ENCODE peak calls at places on chromosomes 11 and 22, in ten cellular contexts. E, U, O, C, P, J, V, F, N and G are unnamed samples.

GRCh38 chr11:121889931-121890330 is 226.1 kb downstream of the BLID start:
- DNase-seq in E (no peak), U (no peak), O (no peak), C (no peak), P (no peak), J (no peak), V (no peak), F (peak; percentile 80), N (peak; percentile 42), G (peak; percentile 56)

GRCh38 chr11:76233936-76234703 is 27.8 kb upstream of the WNT11 start:
- DNase-seq in E (peak; percentile 67), U (peak; percentile 11), O (peak; percentile 26), C (peak; percentile 87), P (peak; percentile 91), J (peak; percentile 41), V (no peak), F (peak; percentile 44), N (peak; percentile 63), G (no peak)

GRCh38 chr22:30000566-30000965 is 79.7 kb upstream of the HORMAD2 start:
- DNase-seq in E (no peak), U (no peak), O (peak; percentile 35), C (no peak), P (no peak), J (no peak), V (no peak), F (peak; percentile 83), N (no peak), G (no peak)

GRCh38 chr11:119422505-119423416 is at the start of gene THY1:
- DNase-seq in E (peak; percentile 38), U (no peak), O (peak; percentile 14), C (no peak), P (no peak), J (no peak), V (no peak), F (peak; percentile 67), N (no peak), G (no peak)

GRCh38 chr11:75668508-75669297 is at the start of gene MAP6:
- DNase-seq in E (peak; percentile 24), U (no peak), O (no peak), C (no peak), P (no peak), J (no peak), V (peak; percentile 39), F (peak; percentile 11), N (no peak), G (no peak)

GRCh38 chr11:35318977-35319925 is 100.1 kb downstream of the SLC1A2 start:
- DNase-seq in E (no peak), U (no peak), O (no peak), C (no peak), P (no peak), J (no peak), V (no peak), F (peak; percentile 76), N (no peak), G (no peak)

GRCh38 chr11:126999366-126999765 is 1.2 kb downstream of the KIRREL3 start:
- DNase-seq in E (no peak), U (no peak), O (no peak), C (no peak), P (no peak), J (no peak), V (no peak), F (no peak), N (peak; percentile 5), G (no peak)

GRCh38 chr22:39223091-39223710 is 21.6 kb downstream of the PDGFB start:
- DNase-seq in E (no peak), U (no peak), O (no peak), C (peak; percentile 54), P (no peak), J (no peak), V (no peak), F (no peak), N (no peak), G (no peak)

GRCh38 chr11:65524747-65525658 is at the start of gene SCYL1:
- DNase-seq in E (peak; percentile 86), U (no peak), O (peak; percentile 74), C (peak; percentile 95), P (peak; percentile 89), J (peak; percentile 74), V (peak; percentile 82), F (peak; percentile 71), N (no peak), G (no peak)

GRCh38 chr11:1479678-1480118 is 6.9 kb downstream of the MOB2 start:
- DNase-seq in E (no peak), U (no peak), O (no peak), C (no peak), P (peak; percentile 62), J (no peak), V (no peak), F (no peak), N (no peak), G (no peak)

GRCh38 chr22:44192098-44192810 is 11.5 kb downstream of the PARVG start:
- DNase-seq in E (peak; percentile 37), U (no peak), O (no peak), C (peak; percentile 73), P (peak; percentile 59), J (no peak), V (no peak), F (no peak), N (peak; percentile 64), G (no peak)

GRCh38 chr11:120511116-120511803 is at the start of gene GRIK4:
- DNase-seq in E (peak; percentile 91), U (peak; percentile 18), O (peak; percentile 74), C (peak; percentile 93), P (peak; percentile 82), J (peak; percentile 66), V (peak; percentile 63), F (peak; percentile 50), N (peak; percentile 56), G (peak; percentile 5)

GRCh38 chr22:39477542-39477941 is 20.7 kb downstream of the MGAT3 start:
- DNase-seq in E (no peak), U (no peak), O (no peak), C (no peak), P (no peak), J (no peak), V (no peak), F (no peak), N (no peak), G (no peak)

GRCh38 chr22:40718250-40719204 is 39.2 kb downstream of the MCHR1 start:
- DNase-seq in E (no peak), U (no peak), O (no peak), C (no peak), P (no peak), J (no peak), V (no peak), F (no peak), N (no peak), G (no peak)

GRCh38 chr22:49215840-49216239 is 611.8 kb downstream of the BRD1 start:
- DNase-seq in E (no peak), U (no peak), O (no peak), C (no peak), P (peak; percentile 16), J (no peak), V (no peak), F (no peak), N (no peak), G (no peak)

GRCh38 chr11:130514316-130514715 is 65.9 kb downstream of the ADAMTS15 start:
- DNase-seq in E (no peak), U (no peak), O (no peak), C (no peak), P (no peak), J (no peak), V (no peak), F (peak; percentile 68), N (no peak), G (no peak)

GRCh38 chr11:3954448-3955298 is 99.2 kb downstream of the STIM1 start:
- DNase-seq in E (no peak), U (no peak), O (peak; percentile 39), C (no peak), P (no peak), J (no peak), V (no peak), F (peak; percentile 76), N (peak; percentile 74), G (peak; percentile 86)
- H3K4me1 ChIP-seq in E (peaks cover 9% of the 10 kb centered on the region), U (peaks cover 13% of the 10 kb centered on the region), O (peaks cover 13% of the 10 kb centered on the region), C (no peaks in the 10 kb centered on the region), P (peaks cover 32% of the 10 kb centered on the region), J (no peaks in the 10 kb centered on the region), V (no peaks in the 10 kb centered on the region), F (peaks cover 7% of the 10 kb centered on the region), N (peaks cover 22% of the 10 kb centered on the region), G (peaks cover 31% of the 10 kb centered on the region)

GRCh38 chr11:73200256-73200655 is 17.8 kb upstream of the P2RY2 start:
- DNase-seq in E (no peak), U (no peak), O (peak; percentile 63), C (no peak), P (peak; percentile 53), J (no peak), V (no peak), F (no peak), N (peak; percentile 99), G (no peak)
- H3K4me1 ChIP-seq in E (no peaks in the 10 kb centered on the region), U (peaks cover 5% of the 10 kb centered on the region), O (no peaks in the 10 kb centered on the region), C (no peaks in the 10 kb centered on the region), P (no peaks in the 10 kb centered on the region), J (no peaks in the 10 kb centered on the region), V (no peaks in the 10 kb centered on the region), F (no peaks in the 10 kb centered on the region), N (peaks cover 90% of the 10 kb centered on the region), G (peaks cover 15% of the 10 kb centered on the region)

GRCh38 chr11:34084637-34085036 is 20.8 kb upstream of the NAT10 start:
- DNase-seq in E (no peak), U (no peak), O (no peak), C (no peak), P (no peak), J (no peak), V (no peak), F (no peak), N (no peak), G (no peak)

GRCh38 chr11:34091825-34092224 is 13.6 kb upstream of the NAT10 start:
- DNase-seq in E (no peak), U (no peak), O (no peak), C (no peak), P (no peak), J (no peak), V (no peak), F (no peak), N (no peak), G (no peak)

DNA sequence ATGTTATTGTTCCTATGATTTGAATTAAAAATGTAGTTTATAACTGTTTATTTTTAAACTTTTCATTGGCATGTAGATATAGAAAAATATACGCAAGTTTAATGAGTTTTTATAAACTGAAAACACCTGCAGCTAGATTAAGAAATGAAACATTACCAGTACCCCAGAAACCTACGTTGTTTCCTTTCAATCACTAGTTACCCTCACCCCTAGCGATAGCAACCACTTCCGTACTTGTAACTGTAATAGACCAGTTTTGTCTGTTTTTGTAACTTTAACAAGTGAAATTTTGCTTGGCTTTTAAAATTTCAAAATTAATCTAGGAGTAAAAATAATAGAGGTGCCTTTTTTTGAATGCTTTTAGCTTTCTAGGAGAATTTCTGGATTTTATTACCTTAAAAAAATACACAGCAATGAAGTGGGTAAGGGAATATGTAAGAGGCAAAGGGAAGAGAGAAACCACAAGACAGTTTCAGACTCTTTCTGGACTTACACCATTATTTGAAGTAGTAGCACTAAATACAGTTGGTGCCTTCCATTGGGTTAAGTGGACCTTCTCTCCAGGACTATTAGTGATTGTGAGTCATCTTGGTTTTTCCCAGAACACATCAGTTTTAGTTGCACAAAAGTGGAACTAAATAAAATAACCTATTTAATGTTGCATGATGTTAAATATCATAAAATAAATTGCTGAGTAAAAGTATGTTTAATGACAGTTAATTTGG is 18.7 kb upstream of the NAT10 start:
- DNase-seq in E (no peak), U (no peak), O (peak; percentile 62), C (no peak), P (no peak), J (no peak), V (no peak), F (peak; percentile 37), N (no peak), G (no peak)
- H3K4me1 ChIP-seq in E (no peaks in the 10 kb centered on the region), U (no peaks in the 10 kb centered on the region), O (no peaks in the 10 kb centered on the region), C (no peaks in the 10 kb centered on the region), P (no peaks in the 10 kb centered on the region), J (no peaks in the 10 kb centered on the region), V (no peaks in the 10 kb centered on the region), F (no peaks in the 10 kb centered on the region), N (no peaks in the 10 kb centered on the region), G (no peaks in the 10 kb centered on the region)

GRCh38 chr22:46086577-46087335 is 63.6 kb upstream of the PPARA start:
- DNase-seq in E (no peak), U (no peak), O (no peak), C (peak; percentile 72), P (peak; percentile 83), J (no peak), V (no peak), F (peak; percentile 79), N (no peak), G (peak; percentile 40)
- H3K4me1 ChIP-seq in E (peaks cover 82% of the 10 kb centered on the region), U (peaks cover 75% of the 10 kb centered on the region), O (peaks cover 57% of the 10 kb centered on the region), C (peaks cover 77% of the 10 kb centered on the region), P (peaks cover 100% of the 10 kb centered on the region), J (peaks cover 91% of the 10 kb centered on the region), V (no peaks in the 10 kb centered on the region), F (peaks cover 53% of the 10 kb centered on the region), N (peaks cover 30% of the 10 kb centered on the region), G (peaks cover 55% of the 10 kb centered on the region)